ENCODE peak calls at places on chromosomes 2 and 18, in nine cellular contexts. W, V, D, L, Q, M, E, J and X are unnamed samples. For H3K4me1, the result is how much of the 10 kb centered on the place peaks cover.

GRCh38 chr2:136211671-136212070 is 93.7 kb upstream of the CXCR4 start:
- DNase-seq in E (no peak), W (no peak), M (no peak), J (no peak), V (no peak), L (no peak), Q (no peak), D (no peak), X (no peak)

GRCh38 chr18:51666717-51667320 is 469.3 kb upstream of the MEX3C start:
- DNase-seq in W (peak), M (peak), J (peak), V (peak), D (peak), L (peak), Q (peak), E (peak), X (peak)

GRCh38 chr2:241935314-241935713 is 65.8 kb downstream of the RTP5 start:
- DNase-seq in J (no peak), D (no peak), E (no peak), V (no peak), M (no peak), L (no peak), Q (peak), W (peak), X (no peak)

GRCh38 chr2:175844169-175844568 is 157.9 kb downstream of the LNPK start:
- DNase-seq in J (no peak), E (no peak), L (no peak), W (peak), Q (no peak), M (no peak), D (no peak), V (no peak), X (no peak)

GRCh38 chr2:105403785-105404698 is 5.2 kb upstream of the FHL2 start:
- DNase-seq in L (no peak), J (peak), M (no peak), E (no peak), Q (peak), D (peak), W (peak), V (no peak), X (no peak)

GRCh38 chr18:45355944-45356520 is 259.2 kb upstream of the SLC14A2 start:
- DNase-seq in Q (no peak), L (no peak), W (no peak), M (no peak), V (no peak), D (no peak), E (no peak), J (no peak), X (no peak)

GRCh38 chr18:9898792-9899549 is 13.2 kb downstream of the TXNDC2 start:
- DNase-seq in D (peak), V (no peak), E (no peak), J (no peak), Q (peak), L (no peak), M (no peak), W (peak), X (no peak)

GRCh38 chr2:1970341-1970740 is 226.0 kb upstream of the PXDN start:
- DNase-seq in M (no peak), E (no peak), Q (no peak), D (no peak), L (no peak), W (no peak), V (no peak), J (no peak), X (no peak)

GRCh38 chr2:95115418-95115817 is 6.2 kb downstream of the MRPS5 start:
- DNase-seq in M (peak), W (peak), D (peak), Q (peak), V (peak), E (peak), J (peak), L (peak), X (peak)

GRCh38 chr18:36314098-36314497 is 16.6 kb downstream of the FHOD3 start:
- DNase-seq in Q (no peak), M (no peak), L (no peak), D (peak), E (no peak), W (peak), J (peak), V (peak), X (peak)

GRCh38 chr2:23135481-23136100 is 249.4 kb upstream of the KLHL29 start:
- DNase-seq in J (peak), L (peak), D (no peak), W (no peak), M (peak), E (no peak), V (no peak), Q (no peak), X (peak)

GRCh38 chr2:150234787-150235512 is 252.5 kb downstream of the RND3 start:
- DNase-seq in V (no peak), Q (no peak), L (no peak), M (no peak), J (no peak), D (no peak), W (peak), E (no peak), X (no peak)

GRCh38 chr2:224222320-224222719 is 179.6 kb downstream of the FAM124B start:
- DNase-seq in J (no peak), V (no peak), D (no peak), L (no peak), M (no peak), E (no peak), Q (peak), W (no peak), X (no peak)

GRCh38 chr18:75200071-75200470 is 8.9 kb downstream of the PTGR3 start:
- DNase-seq in L (no peak), M (no peak), W (no peak), E (no peak), V (no peak), J (peak), D (no peak), Q (no peak), X (no peak)
- H3K27ac ChIP-seq in L (no peak), M (no peak), W (no peak), E (peak), V (no peak), J (peak), D (no peak), Q (no peak), X (no peak)

GRCh38 chr18:76446746-76447267 is 48.2 kb downstream of the ZNF516 start:
- DNase-seq in J (no peak), E (no peak), D (no peak), M (no peak), Q (no peak), L (no peak), W (no peak), V (no peak), X (no peak)
- H3K4me1 ChIP-seq in J (half or more), E (half or more), D (under half), M (under half), Q (under half), L (under half), W (under half), V (half or more), X (under half)

DNA sequence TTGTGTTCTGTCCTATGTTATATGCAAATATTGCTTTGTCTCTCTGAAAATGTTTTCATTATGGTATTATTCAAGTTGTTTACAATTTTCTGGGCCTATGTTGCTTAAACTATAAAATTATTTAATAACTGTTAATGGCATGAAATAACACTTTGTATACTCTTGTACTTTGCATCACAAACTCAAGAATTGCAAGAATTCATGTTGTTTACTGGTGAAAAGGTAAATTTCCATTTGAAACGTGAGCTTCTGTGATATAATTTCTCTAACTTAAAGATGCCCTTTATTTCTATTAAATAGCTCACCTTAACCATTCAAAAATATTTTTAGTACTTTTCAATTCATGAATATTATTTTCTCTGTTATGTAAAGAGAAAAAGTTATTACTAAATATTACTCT is 1504.2 kb downstream of the SUCLG1 start:
- DNase-seq in M (no peak), Q (no peak), D (no peak), V (no peak), L (no peak), J (no peak), E (no peak), W (no peak), X (no peak)
- H3K27ac ChIP-seq in M (no peak), Q (no peak), D (no peak), V (no peak), L (no peak), J (no peak), E (no peak), W (no peak), X (no peak)

GRCh38 chr2:43028188-43028587 is 198.2 kb downstream of the ZFP36L2 start:
- DNase-seq in M (no peak), V (no peak), D (no peak), W (no peak), E (no peak), L (no peak), J (no peak), Q (no peak), X (no peak)
- H3K4me1 ChIP-seq in M (under half), V (half or more), D (under half), W (under half), E (under half), L (under half), J (under half), Q (under half), X (under half)